ENCODE peak calls at places on chromosome 3, in four cellular contexts. W is WTC11, Q is cardiac muscle cell, S is A549. F is an unnamed sample.

GRCh38 chr3:94862703-94863102 is 799.8 kb downstream of the NSUN3 start:
- DNase-seq in W (peak; percentile 19), S (peak; percentile 52), Q (peak; percentile 16), F (no peak)

GRCh38 chr3:142929109-142929508 is 34.4 kb downstream of the PAQR9 start:
- DNase-seq in Q (no peak), W (peak; percentile 71), S (peak; percentile 82), F (no peak)

GRCh38 chr3:13277130-13277783 is 142.9 kb downstream of the NUP210 start:
- DNase-seq in Q (no peak), S (no peak), W (no peak), F (no peak)

GRCh38 chr3:108833616-108834015 is 11.0 kb downstream of the TRAT1 start:
- DNase-seq in W (no peak), S (no peak), Q (no peak), F (no peak)

GRCh38 chr3:58333206-58334012 is 717 bp downstream of the PXK start:
- DNase-seq in S (peak; percentile 13), W (peak; percentile 52), Q (peak; percentile 49), F (peak; percentile 52)

GRCh38 chr3:58999134-58999778 is 50.6 kb downstream of the CFAP20DC start:
- DNase-seq in S (no peak), W (no peak), Q (no peak), F (no peak)

GRCh38 chr3:43872901-43873300 is 182.2 kb downstream of the ABHD5 start:
- DNase-seq in S (peak; percentile 85), W (no peak), Q (no peak), F (no peak)

GRCh38 chr3:17183951-17184550 is 299.3 kb downstream of the PLCL2 start:
- DNase-seq in W (no peak), S (peak; percentile 30), Q (no peak), F (no peak)

GRCh38 chr3:183385698-183386590 is 42.5 kb downstream of the MCF2L2 start:
- DNase-seq in Q (peak; percentile 74), S (peak; percentile 60), W (peak; percentile 48), F (peak; percentile 54)

GRCh38 chr3:14389133-14390115 is 13.0 kb upstream of the SLC6A6 start:
- DNase-seq in Q (no peak), W (no peak), S (peak; percentile 49), F (no peak)

GRCh38 chr3:14391033-14391432 is 11.4 kb upstream of the SLC6A6 start:
- DNase-seq in S (peak; percentile 70), W (no peak), Q (no peak), F (no peak)

GRCh38 chr3:14392803-14393319 is 9.5 kb upstream of the SLC6A6 start:
- DNase-seq in S (no peak), W (no peak), Q (peak; percentile 32), F (no peak)

GRCh38 chr3:14393440-14394111 is 8.8 kb upstream of the SLC6A6 start:
- DNase-seq in S (no peak), Q (no peak), W (no peak), F (peak; percentile 37)

DNA sequence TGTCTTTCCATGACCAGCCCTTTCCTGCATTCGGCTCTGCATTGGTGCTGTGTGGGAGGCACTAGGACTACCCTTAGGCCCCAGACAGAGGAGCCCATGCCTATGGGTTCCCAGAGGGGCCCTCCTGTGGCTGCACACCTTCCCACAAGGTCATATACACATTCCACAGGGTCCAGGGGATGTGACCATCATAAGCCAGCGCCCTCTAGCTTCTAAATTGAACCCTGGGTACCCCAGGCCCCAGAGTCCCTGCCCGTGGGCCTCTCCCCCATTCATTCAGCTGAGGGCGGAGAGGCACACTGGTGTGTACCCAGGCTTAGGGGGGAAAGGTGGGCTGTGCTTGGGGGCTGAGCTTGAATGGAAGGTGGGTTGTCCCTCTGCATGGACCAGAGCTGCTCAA is 10.2 kb upstream of the SLC6A6 start:
- DNase-seq in S (no peak), W (peak; percentile 36), Q (no peak), F (no peak)
- TF ChIP-seq CTCF in S (no peak), W (no peak), Q (no peak), F (no peak)

GRCh38 chr3:101070260-101071121 is 77.3 kb upstream of the ABI3BP start:
- DNase-seq in S (peak; percentile 72), W (peak; percentile 92), Q (peak; percentile 52), F (peak; percentile 53)
- TF ChIP-seq CTCF in S (peak; percentile 52), W (peak; percentile 76), Q (peak; percentile 58), F (peak; percentile 56)

GRCh38 chr3:45906681-45907220 is 20.4 kb downstream of the CCR9 start:
- DNase-seq in Q (peak; percentile 64), S (no peak), W (peak; percentile 57), F (peak; percentile 16)
- TF ChIP-seq CTCF in Q (peak; percentile 66), S (no peak), W (peak; percentile 16), F (peak; percentile 41)

GRCh38 chr3:157447026-157447694 is 10.5 kb downstream of the PTX3 start:
- DNase-seq in S (peak; percentile 49), Q (no peak), W (no peak), F (no peak)
- TF ChIP-seq CTCF in S (peak; percentile 74), Q (peak; percentile 75), W (no peak), F (peak; percentile 35)

GRCh38 chr3:86046436-86047328 is 944.3 kb downstream of the VGLL3 start:
- DNase-seq in Q (no peak), W (no peak), S (peak; percentile 24), F (no peak)
- TF ChIP-seq CTCF in Q (no peak), W (no peak), S (no peak), F (no peak)

GRCh38 chr3:174255454-174255853 is 603.7 kb upstream of the NAALADL2 start:
- DNase-seq in S (no peak), Q (no peak), W (no peak), F (no peak)
- TF ChIP-seq CTCF in S (no peak), Q (no peak), W (no peak), F (no peak)

GRCh38 chr3:27059489-27059888 is 309.7 kb downstream of the NEK10 start:
- DNase-seq in Q (no peak), W (no peak), S (no peak), F (no peak)
- TF ChIP-seq CTCF in Q (no peak), W (no peak), S (no peak), F (no peak)

GRCh38 chr3:1251282-1252060 is 158.6 kb downstream of the CNTN6 start:
- DNase-seq in S (no peak), W (no peak), Q (no peak), F (no peak)
- TF ChIP-seq CTCF in S (no peak), W (no peak), Q (no peak), F (no peak)

F was measured in nephron progenitor cell.